ENCODE peak calls at places on chromosomes 1 and 21, in nine cellular contexts. Z is heart right ventricle, T is HCEC 1CT, L is aorta, R is EL, O is T-helper 1 cell, Q is spleen, X is NCI-H1092, N is GM06990. K is an unnamed sample.

GRCh38 chr1:167454304-167454928 is 63.9 kb downstream of the CD247 start:
- DNase-seq in Z (no peak), T (no peak), L (no peak), R (no peak), O (peak), Q (no peak), X (no peak), N (no peak), K (no peak)

GRCh38 chr21:14273736-14274538 is 58.0 kb downstream of the RBM11 start:
- DNase-seq in Z (peak), T (no peak), L (peak), R (no peak), O (no peak), Q (peak), X (no peak), N (no peak), K (no peak)

GRCh38 chr1:25774921-25775774 is 24.8 kb upstream of the SELENON start:
- DNase-seq in Z (no peak), T (no peak), L (no peak), R (no peak), O (peak), Q (peak), X (no peak), N (no peak), K (no peak)

GRCh38 chr1:62530516-62531154 is 66.7 kb upstream of the ANGPTL3 start:
- DNase-seq in Z (peak), T (peak), L (no peak), R (peak), O (no peak), Q (no peak), X (no peak), N (no peak), K (peak)

GRCh38 chr1:240151126-240151735 is 59.5 kb downstream of the FMN2 start:
- DNase-seq in Z (no peak), T (no peak), L (no peak), R (peak), O (no peak), Q (no peak), X (no peak), N (no peak), K (peak)

GRCh38 chr1:10765734-10766478 is 30.5 kb downstream of the CASZ1 start:
- DNase-seq in Z (no peak), T (no peak), L (no peak), R (no peak), O (no peak), Q (no peak), X (peak), N (no peak), K (peak)

GRCh38 chr1:18929686-18930085 is 26.8 kb downstream of the IFFO2 start:
- DNase-seq in Z (no peak), T (no peak), L (no peak), R (peak), O (no peak), Q (no peak), X (no peak), N (no peak), K (no peak)

GRCh38 chr1:39902121-39902807 is 547 bp upstream of the MYCL start:
- DNase-seq in Z (peak), T (peak), L (peak), R (peak), O (peak), Q (peak), X (peak), N (no peak), K (peak)

GRCh38 chr1:52365746-52366516 is at the start of gene CC2D1B:
- DNase-seq in Z (peak), T (peak), L (peak), R (peak), O (peak), Q (peak), X (peak), N (peak), K (peak)

GRCh38 chr1:31572323-31573104 is 3.8 kb upstream of the TINAGL1 start:
- DNase-seq in Z (no peak), T (peak), L (no peak), R (peak), O (no peak), Q (no peak), X (no peak), N (no peak), K (no peak)

GRCh38 chr1:43344267-43344666 is 6.6 kb downstream of the MPL start:
- DNase-seq in Z (no peak), T (no peak), L (no peak), R (no peak), O (no peak), Q (no peak), X (no peak), N (no peak), K (no peak)

GRCh38 chr1:9362488-9362887 is 69.8 kb downstream of the SPSB1 start:
- DNase-seq in Z (no peak), T (no peak), L (no peak), R (no peak), O (no peak), Q (no peak), X (no peak), N (no peak), K (no peak)

GRCh38 chr21:38861989-38862683 is 56.4 kb downstream of the ETS2 start:
- DNase-seq in Z (no peak), T (no peak), L (no peak), R (no peak), O (no peak), Q (no peak), X (no peak), N (peak), K (no peak)

GRCh38 chr1:57957576-57957975 is 533.7 kb upstream of the DAB1 start:
- DNase-seq in Z (no peak), T (no peak), L (no peak), R (no peak), O (no peak), Q (no peak), X (no peak), N (no peak), K (no peak)

GRCh38 chr1:19769211-19769932 is 30.3 kb downstream of the TMCO4 start:
- DNase-seq in Z (no peak), T (no peak), L (no peak), R (no peak), O (no peak), Q (no peak), X (no peak), N (no peak), K (no peak)

GRCh38 chr1:27760411-27760810 is 12.6 kb upstream of the STX12 start:
- DNase-seq in Z (no peak), T (no peak), L (no peak), R (no peak), O (no peak), Q (no peak), X (no peak), N (no peak), K (no peak)

K was measured in PC-3.